ENCODE peak calls at places on chromosomes 7 and 10, in four cellular contexts. One of them, this sample, is unnamed.

GRCh38 chr10:1345368-1345767 is 289.2 kb downstream of the WDR37 start:
- DNase-seq in tibial nerve: no peak
- DNase-seq in left ventricle myocardium inferior: no peak
- DNase-seq in fibroblast of pulmonary artery: no peak
- DNase-seq in this sample: no peak

GRCh38 chr7:489876-490275 is 29.8 kb downstream of the PDGFA start:
- DNase-seq in left ventricle myocardium inferior: no peak
- DNase-seq in fibroblast of pulmonary artery: no peak
- DNase-seq in tibial nerve: no peak
- DNase-seq in this sample: no peak

GRCh38 chr10:4931587-4931986 is 31.6 kb upstream of the AKR1C1 start:
- DNase-seq in left ventricle myocardium inferior: no peak
- DNase-seq in tibial nerve: no peak
- DNase-seq in fibroblast of pulmonary artery: no peak
- DNase-seq in this sample: no peak

GRCh38 chr10:14674376-14675050 is 100.2 kb downstream of the FAM107B start:
- DNase-seq in tibial nerve: no peak
- DNase-seq in fibroblast of pulmonary artery: no peak
- DNase-seq in left ventricle myocardium inferior: no peak
- DNase-seq in this sample: no peak

GRCh38 chr7:82291931-82292330 is 151.6 kb downstream of the CACNA2D1 start:
- DNase-seq in left ventricle myocardium inferior: no peak
- DNase-seq in tibial nerve: no peak
- DNase-seq in fibroblast of pulmonary artery: no peak
- DNase-seq in this sample: no peak

GRCh38 chr10:106053031-106053430 is 1111.5 kb downstream of the SORCS1 start:
- DNase-seq in left ventricle myocardium inferior: no peak
- DNase-seq in tibial nerve: no peak
- DNase-seq in fibroblast of pulmonary artery: no peak
- DNase-seq in this sample: no peak

GRCh38 chr7:43211276-43211675 is 98.8 kb downstream of the HECW1 start:
- DNase-seq in left ventricle myocardium inferior: no peak
- DNase-seq in tibial nerve: no peak
- DNase-seq in fibroblast of pulmonary artery: no peak
- DNase-seq in this sample: no peak

GRCh38 chr10:119575506-119575905 is 21.3 kb downstream of the TIAL1 start:
- DNase-seq in fibroblast of pulmonary artery: peak
- DNase-seq in left ventricle myocardium inferior: no peak
- DNase-seq in tibial nerve: no peak
- DNase-seq in this sample: no peak

GRCh38 chr7:67955061-67955460 is 958.4 kb downstream of the TYW1 start:
- DNase-seq in fibroblast of pulmonary artery: no peak
- DNase-seq in left ventricle myocardium inferior: no peak
- DNase-seq in tibial nerve: no peak
- DNase-seq in this sample: no peak

GRCh38 chr7:111137296-111138195 is 46.6 kb downstream of the LRRN3 start:
- DNase-seq in fibroblast of pulmonary artery: peak
- DNase-seq in left ventricle myocardium inferior: no peak
- DNase-seq in tibial nerve: no peak
- DNase-seq in this sample: no peak

GRCh38 chr10:127990846-127991542 is 84.1 kb downstream of the PTPRE start:
- DNase-seq in fibroblast of pulmonary artery: peak
- DNase-seq in tibial nerve: no peak
- DNase-seq in left ventricle myocardium inferior: no peak
- DNase-seq in this sample: no peak

GRCh38 chr7:140723002-140723401 is 26.5 kb downstream of the NDUFB2 start:
- DNase-seq in fibroblast of pulmonary artery: no peak
- DNase-seq in tibial nerve: no peak
- DNase-seq in left ventricle myocardium inferior: no peak
- DNase-seq in this sample: no peak

GRCh38 chr7:16915405-16915804 is 33.6 kb upstream of the AGR3 start:
- DNase-seq in tibial nerve: no peak
- DNase-seq in left ventricle myocardium inferior: no peak
- DNase-seq in fibroblast of pulmonary artery: peak
- DNase-seq in this sample: no peak

GRCh38 chr10:119541046-119541445 is 1.5 kb downstream of the RGS10 start:
- DNase-seq in left ventricle myocardium inferior: no peak
- DNase-seq in tibial nerve: no peak
- DNase-seq in fibroblast of pulmonary artery: no peak
- DNase-seq in this sample: no peak

GRCh38 chr7:123987445-123987844 is 45.4 kb downstream of the TMEM229A start:
- DNase-seq in tibial nerve: no peak
- DNase-seq in fibroblast of pulmonary artery: peak
- DNase-seq in left ventricle myocardium inferior: no peak
- DNase-seq in this sample: no peak

GRCh38 chr7:39574673-39575349 is 8.6 kb downstream of the YAE1 start:
- DNase-seq in tibial nerve: no peak
- DNase-seq in fibroblast of pulmonary artery: no peak
- DNase-seq in left ventricle myocardium inferior: no peak
- DNase-seq in this sample: no peak

GRCh38 chr10:112985701-112986510 is 35.9 kb downstream of the TCF7L2 start:
- DNase-seq in fibroblast of pulmonary artery: peak
- DNase-seq in left ventricle myocardium inferior: no peak
- DNase-seq in tibial nerve: no peak
- DNase-seq in this sample: no peak

GRCh38 chr7:13742719-13743640 is 246.5 kb downstream of the ETV1 start:
- DNase-seq in tibial nerve: no peak
- DNase-seq in fibroblast of pulmonary artery: peak
- DNase-seq in left ventricle myocardium inferior: no peak
- DNase-seq in this sample: no peak

GRCh38 chr7:149569025-149569725 is 71.6 kb upstream of the ZNF746 start:
- DNase-seq in left ventricle myocardium inferior: no peak
- DNase-seq in tibial nerve: no peak
- DNase-seq in fibroblast of pulmonary artery: no peak
- DNase-seq in this sample: no peak

GRCh38 chr10:78549536-78549935 is 515.9 kb downstream of the RPS24 start:
- DNase-seq in fibroblast of pulmonary artery: no peak
- DNase-seq in left ventricle myocardium inferior: no peak
- DNase-seq in tibial nerve: no peak
- DNase-seq in this sample: no peak

GRCh38 chr10:121974535-121975294 is at the start of gene NSMCE4A:
- DNase-seq in fibroblast of pulmonary artery: peak
- DNase-seq in left ventricle myocardium inferior: peak
- DNase-seq in tibial nerve: peak
- DNase-seq in this sample: peak

GRCh38 chr10:17460732-17461131 is 6.3 kb upstream of the ST8SIA6 start:
- DNase-seq in fibroblast of pulmonary artery: no peak
- DNase-seq in left ventricle myocardium inferior: no peak
- DNase-seq in tibial nerve: no peak
- DNase-seq in this sample: no peak

GRCh38 chr7:123047955-123048354 is 52.5 kb upstream of the TAS2R16 start:
- DNase-seq in tibial nerve: no peak
- DNase-seq in fibroblast of pulmonary artery: no peak
- DNase-seq in left ventricle myocardium inferior: no peak
- DNase-seq in this sample: no peak

GRCh38 chr10:18261063-18261462 is 120.8 kb downstream of the CACNB2 start:
- DNase-seq in left ventricle myocardium inferior: no peak
- DNase-seq in tibial nerve: no peak
- DNase-seq in fibroblast of pulmonary artery: no peak
- DNase-seq in this sample: no peak

GRCh38 chr7:155749578-155749977 is 62.7 kb downstream of the SHH start:
- DNase-seq in fibroblast of pulmonary artery: no peak
- DNase-seq in left ventricle myocardium inferior: no peak
- DNase-seq in tibial nerve: no peak
- DNase-seq in this sample: no peak

GRCh38 chr7:133936074-133936473 is 191.1 kb upstream of the LRGUK start:
- DNase-seq in tibial nerve: no peak
- DNase-seq in fibroblast of pulmonary artery: peak
- DNase-seq in left ventricle myocardium inferior: no peak
- DNase-seq in this sample: no peak

GRCh38 chr10:98380493-98381339 is 34.3 kb downstream of the PYROXD2 start:
- DNase-seq in fibroblast of pulmonary artery: no peak
- DNase-seq in tibial nerve: no peak
- DNase-seq in left ventricle myocardium inferior: no peak
- DNase-seq in this sample: no peak

GRCh38 chr10:102347236-102347828 is 48.2 kb upstream of the NFKB2 start:
- DNase-seq in tibial nerve: no peak
- DNase-seq in left ventricle myocardium inferior: peak
- DNase-seq in fibroblast of pulmonary artery: peak
- DNase-seq in this sample: no peak

GRCh38 chr10:119313645-119314044 is 106.3 kb downstream of the GRK5 start:
- DNase-seq in left ventricle myocardium inferior: no peak
- DNase-seq in fibroblast of pulmonary artery: no peak
- DNase-seq in tibial nerve: no peak
- DNase-seq in this sample: no peak

DNA sequence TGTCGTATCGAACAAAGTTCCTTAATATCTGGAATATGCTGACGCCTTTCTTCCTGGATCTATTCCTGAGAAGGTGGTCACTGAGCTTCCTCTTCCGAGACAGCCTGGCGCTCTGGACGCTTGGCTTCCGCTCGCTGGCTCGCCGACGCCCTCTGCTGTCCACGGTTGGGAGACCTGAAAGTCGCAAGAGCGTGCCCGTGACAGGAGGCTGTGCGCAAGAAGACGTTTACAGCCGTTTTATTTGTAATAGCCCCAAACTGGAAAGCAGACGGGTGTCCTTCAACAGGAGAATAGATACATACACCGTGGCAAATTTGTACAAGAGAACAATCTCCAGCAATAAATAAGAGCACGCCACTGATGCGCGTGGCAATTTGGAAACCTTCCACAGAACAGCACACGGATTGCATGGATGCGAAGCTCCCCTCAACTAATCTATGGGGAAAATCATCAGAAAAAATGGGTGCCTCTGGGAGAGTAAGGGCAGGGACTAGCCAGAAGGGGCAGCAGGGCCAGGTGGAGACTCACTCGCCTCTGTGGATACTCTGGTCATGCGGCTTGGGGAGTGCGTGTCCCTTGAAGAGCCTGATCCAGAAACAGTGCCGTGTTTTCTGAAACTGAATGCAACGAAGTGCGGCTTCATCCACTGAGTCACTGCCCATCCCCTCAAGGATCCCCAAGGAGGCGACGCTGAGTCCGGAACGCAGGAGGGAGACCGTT is 41.5 kb upstream of the BNIP3 start:
- DNase-seq in fibroblast of pulmonary artery: peak
- DNase-seq in tibial nerve: peak
- DNase-seq in left ventricle myocardium inferior: peak
- DNase-seq in this sample: peak
- TF ChIP-seq CTCF in fibroblast of pulmonary artery: peak
- TF ChIP-seq CTCF in tibial nerve: peak
- TF ChIP-seq CTCF in left ventricle myocardium inferior: peak
- TF ChIP-seq CTCF in this sample: peak

GRCh38 chr7:141738592-141739013 is 445 bp downstream of the SSBP1 start:
- DNase-seq in tibial nerve: no peak
- DNase-seq in fibroblast of pulmonary artery: no peak
- DNase-seq in left ventricle myocardium inferior: no peak
- DNase-seq in this sample: no peak
- TF ChIP-seq CTCF in tibial nerve: no peak
- TF ChIP-seq CTCF in fibroblast of pulmonary artery: peak
- TF ChIP-seq CTCF in left ventricle myocardium inferior: no peak
- TF ChIP-seq CTCF in this sample: no peak

GRCh38 chr7:46368871-46369270 is 447.8 kb upstream of the IGFBP3 start:
- DNase-seq in fibroblast of pulmonary artery: no peak
- DNase-seq in tibial nerve: no peak
- DNase-seq in left ventricle myocardium inferior: no peak
- DNase-seq in this sample: no peak

GRCh38 chr7:46369933-46370654 is 449.0 kb upstream of the IGFBP3 start:
- DNase-seq in fibroblast of pulmonary artery: peak
- DNase-seq in left ventricle myocardium inferior: no peak
- DNase-seq in tibial nerve: no peak
- DNase-seq in this sample: no peak
- TF ChIP-seq CTCF in fibroblast of pulmonary artery: no peak
- TF ChIP-seq CTCF in left ventricle myocardium inferior: no peak
- TF ChIP-seq CTCF in tibial nerve: no peak
- TF ChIP-seq CTCF in this sample: no peak

GRCh38 chr10:124649209-124649608 is 95.0 kb downstream of the FAM53B start:
- DNase-seq in left ventricle myocardium inferior: peak
- DNase-seq in tibial nerve: no peak
- DNase-seq in fibroblast of pulmonary artery: peak
- DNase-seq in this sample: no peak

GRCh38 chr10:124648738-124649137 is 95.4 kb downstream of the FAM53B start:
- DNase-seq in left ventricle myocardium inferior: peak
- DNase-seq in fibroblast of pulmonary artery: peak
- DNase-seq in tibial nerve: peak
- DNase-seq in this sample: no peak

GRCh38 chr10:124648131-124648475 is 96.1 kb downstream of the FAM53B start:
- DNase-seq in left ventricle myocardium inferior: no peak
- DNase-seq in tibial nerve: no peak
- DNase-seq in fibroblast of pulmonary artery: no peak
- DNase-seq in this sample: no peak

GRCh38 chr10:124646483-124647352 is 97.5 kb downstream of the FAM53B start:
- DNase-seq in fibroblast of pulmonary artery: peak
- DNase-seq in tibial nerve: peak
- DNase-seq in left ventricle myocardium inferior: peak
- DNase-seq in this sample: no peak

DNA sequence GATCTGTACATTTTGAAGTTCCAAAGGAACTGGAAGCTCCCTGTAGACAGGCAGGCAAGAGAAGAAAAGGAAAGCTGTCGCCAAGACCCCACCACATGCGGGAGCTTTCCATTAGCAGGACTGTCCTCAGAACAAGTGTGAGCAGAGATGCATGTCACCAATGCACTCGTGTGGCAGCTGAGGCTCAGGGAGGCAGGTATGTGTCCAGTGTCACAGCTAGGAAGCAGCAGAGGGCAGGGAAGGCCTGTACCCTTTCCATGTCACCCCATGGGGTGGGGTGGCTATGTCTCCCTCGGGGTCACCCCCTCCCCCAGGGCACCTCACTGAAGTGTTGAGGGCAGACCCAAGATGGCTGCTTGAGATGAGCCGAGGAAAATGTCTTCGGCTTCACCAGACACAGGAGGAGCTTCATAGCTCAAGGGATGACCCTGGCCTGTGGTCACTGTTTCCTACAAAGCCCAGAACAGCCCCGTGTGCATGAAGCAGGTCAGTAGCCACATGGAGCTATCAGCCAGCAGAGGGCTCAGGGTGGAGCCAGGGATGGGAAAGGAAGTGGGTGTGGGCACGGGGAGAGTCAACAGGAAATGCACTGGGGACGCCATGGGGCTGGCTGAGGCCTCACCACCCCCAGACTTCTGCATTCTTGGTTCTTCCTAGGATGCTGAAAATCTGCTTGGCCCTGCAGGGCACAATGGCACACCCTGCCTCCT is 96.6 kb downstream of the FAM53B start:
- DNase-seq in fibroblast of pulmonary artery: peak
- DNase-seq in tibial nerve: peak
- DNase-seq in left ventricle myocardium inferior: peak
- DNase-seq in this sample: no peak
- TF ChIP-seq CTCF in fibroblast of pulmonary artery: peak
- TF ChIP-seq CTCF in tibial nerve: peak
- TF ChIP-seq CTCF in left ventricle myocardium inferior: peak
- TF ChIP-seq CTCF in this sample: no peak

GRCh38 chr10:123573236-123574147 is 92.7 kb upstream of the GPR26 start:
- DNase-seq in tibial nerve: no peak
- DNase-seq in left ventricle myocardium inferior: peak
- DNase-seq in fibroblast of pulmonary artery: peak
- DNase-seq in this sample: no peak
- TF ChIP-seq CTCF in tibial nerve: peak
- TF ChIP-seq CTCF in left ventricle myocardium inferior: peak
- TF ChIP-seq CTCF in fibroblast of pulmonary artery: peak
- TF ChIP-seq CTCF in this sample: peak

GRCh38 chr7:130037703-130038102 is 13.5 kb downstream of the ZC3HC1 start:
- DNase-seq in left ventricle myocardium inferior: no peak
- DNase-seq in tibial nerve: no peak
- DNase-seq in fibroblast of pulmonary artery: peak
- DNase-seq in this sample: no peak
- TF ChIP-seq CTCF in left ventricle myocardium inferior: peak
- TF ChIP-seq CTCF in tibial nerve: no peak
- TF ChIP-seq CTCF in fibroblast of pulmonary artery: peak
- TF ChIP-seq CTCF in this sample: peak